ENCODE peak calls at places on chromosomes 16 and 17, in eight cellular contexts. L is astrocyte of the hippocampus; X is stimulated activated CD4-positive, alpha-beta T cell treated with anti-CD3 and anti-CD28 coated beads, Interleukin-1b, Interleukin-23, amount 100 ng/mL, for 24 hours; E is NCI-H748 treated with DMSO at 0.1 percent for 48 hours; M is stimulated activated CD8-positive, alpha-beta memory T cell treated with anti-CD3 and anti-CD28 coated beads, Interleukin-15, amount 100 ng/mL, for 24 hours; T is EH; U is NCI-H1417; W is NCI-H1105. I is an unnamed sample.

GRCh38 chr17:62653831-62654829 is 26.7 kb downstream of the MRC2 start:
- DNase-seq in T (peak; percentile 94), W (no peak), L (peak; percentile 52), U (no peak), X (no peak), M (no peak), E (no peak), I (peak; percentile 38)

GRCh38 chr17:44648963-44649362 is 7.3 kb upstream of the MEIOC start:
- DNase-seq in E (no peak), M (no peak), T (no peak), U (no peak), W (no peak), L (no peak), X (no peak), I (no peak)

GRCh38 chr16:84292032-84292431 is 2.6 kb upstream of the WFDC1 start:
- DNase-seq in T (peak; percentile 66), X (no peak), M (no peak), L (no peak), U (no peak), E (no peak), W (peak; percentile 23), I (no peak)

GRCh38 chr17:4881761-4882555 is 17.4 kb upstream of the C17orf107 start:
- DNase-seq in E (peak; percentile 61), T (peak; percentile 48), W (peak; percentile 76), X (peak; percentile 51), U (peak; percentile 38), M (no peak), L (peak; percentile 62), I (peak; percentile 12)

GRCh38 chr17:76000016-76000754 is 470 bp upstream of the CDK3 start:
- DNase-seq in W (no peak), E (no peak), U (no peak), M (peak; percentile 31), T (peak; percentile 44), X (peak; percentile 51), L (peak; percentile 53), I (peak; percentile 16)

GRCh38 chr16:23999663-24000062 is 163.9 kb downstream of the PRKCB start:
- DNase-seq in E (no peak), X (peak; percentile 41), M (no peak), U (no peak), W (no peak), T (no peak), L (no peak), I (no peak)

GRCh38 chr16:57534881-57535658 is 1.3 kb downstream of the CCDC102A start:
- DNase-seq in U (no peak), W (no peak), L (no peak), T (no peak), E (no peak), X (no peak), M (no peak), I (no peak)

GRCh38 chr17:67671492-67671891 is 46.2 kb upstream of the NOL11 start:
- DNase-seq in X (no peak), U (peak; percentile 79), M (no peak), W (peak; percentile 29), L (peak; percentile 15), E (peak; percentile 3), T (no peak), I (peak; percentile 7)

GRCh38 chr16:813204-813915 is 12.8 kb upstream of the GNG13 start:
- DNase-seq in M (no peak), U (peak; percentile 28), E (no peak), L (peak; percentile 67), T (peak; percentile 55), W (no peak), X (peak; percentile 39), I (peak; percentile 8)

GRCh38 chr16:2039286-2040030 is 8.2 kb downstream of the NTHL1 start:
- DNase-seq in M (no peak), U (peak; percentile 88), L (no peak), T (peak; percentile 98), W (no peak), X (no peak), E (no peak), I (peak; percentile 93)

GRCh38 chr17:73211745-73212144 is 18.9 kb downstream of the COG1 start:
- DNase-seq in W (no peak), E (no peak), L (no peak), X (no peak), M (no peak), U (no peak), T (no peak), I (no peak)

GRCh38 chr17:30957741-30958140 is 13.1 kb upstream of the RNF135 start:
- DNase-seq in X (no peak), U (no peak), E (no peak), L (no peak), T (no peak), M (no peak), W (no peak), I (no peak)

GRCh38 chr17:42679001-42679491 is 2.3 kb upstream of the PLEKHH3 start:
- DNase-seq in U (peak; percentile 46), X (no peak), E (peak; percentile 48), L (peak; percentile 49), M (no peak), W (peak; percentile 84), T (peak; percentile 39), I (peak; percentile 39)

GRCh38 chr17:60141111-60142018 is 8.4 kb upstream of the CA4 start:
- DNase-seq in W (no peak), T (peak; percentile 88), E (no peak), M (no peak), U (no peak), L (no peak), X (no peak), I (peak; percentile 13)

GRCh38 chr16:2535644-2536021 is 2.2 kb upstream of the PDPK1 start:
- DNase-seq in T (peak; percentile 74), E (no peak), W (no peak), X (no peak), M (no peak), L (peak; percentile 74), U (no peak), I (peak; percentile 93)

GRCh38 chr16:67928561-67929364 is 2.9 kb downstream of the CTRL start:
- DNase-seq in W (peak; percentile 41), T (peak; percentile 69), E (peak; percentile 27), L (peak; percentile 79), M (peak; percentile 45), X (peak; percentile 64), U (peak; percentile 65), I (peak; percentile 43)